ENCODE peak calls at places on chromosomes 11 and 22, in four cellular contexts. K, L, F and S are unnamed samples.

GRCh38 chr11:1025410-1026162 is 10.9 kb downstream of the MUC6 start:
- DNase-seq in K (no peak), L (no peak), F (no peak), S (no peak)

GRCh38 chr11:128653828-128654231 is 40.0 kb upstream of the FLI1 start:
- DNase-seq in K (no peak), L (peak), F (no peak), S (no peak)

GRCh38 chr11:44950036-44950624 is 553 bp downstream of the TP53I11 start:
- DNase-seq in K (no peak), L (no peak), F (no peak), S (no peak)

GRCh38 chr11:8584511-8584910 is 9.5 kb downstream of the STK33 start:
- DNase-seq in K (no peak), L (no peak), F (no peak), S (no peak)

GRCh38 chr22:46104170-46104880 is 46.0 kb upstream of the PPARA start:
- DNase-seq in K (no peak), L (no peak), F (no peak), S (no peak)

GRCh38 chr11:7969756-7970646 is 4.8 kb upstream of the NLRP10 start:
- DNase-seq in K (no peak), L (no peak), F (no peak), S (no peak)

GRCh38 chr22:39665661-39666431 is 95.3 kb downstream of the CACNA1I start:
- DNase-seq in K (no peak), L (no peak), F (no peak), S (no peak)

GRCh38 chr11:68812526-68812925 is 29.2 kb downstream of the CPT1A start:
- DNase-seq in K (no peak), L (no peak), F (no peak), S (no peak)

GRCh38 chr22:46546466-46547178 is 9.2 kb upstream of the CELSR1 start:
- DNase-seq in K (no peak), L (no peak), F (no peak), S (no peak)

GRCh38 chr11:9756461-9756860 is 92.6 kb downstream of the SWAP70 start:
- DNase-seq in K (no peak), L (no peak), F (no peak), S (no peak)
- TF ChIP-seq POLR2AphosphoS5 in K (no peak), L (no peak), F (no peak), S (no peak)

GRCh38 chr11:59801981-59802638 is 8.5 kb downstream of the MRPL16 start:
- DNase-seq in K (no peak), L (no peak), F (no peak), S (no peak)
- TF ChIP-seq SPI1 in K (no peak), L (no peak), F (no peak), S (no peak)

DNA sequence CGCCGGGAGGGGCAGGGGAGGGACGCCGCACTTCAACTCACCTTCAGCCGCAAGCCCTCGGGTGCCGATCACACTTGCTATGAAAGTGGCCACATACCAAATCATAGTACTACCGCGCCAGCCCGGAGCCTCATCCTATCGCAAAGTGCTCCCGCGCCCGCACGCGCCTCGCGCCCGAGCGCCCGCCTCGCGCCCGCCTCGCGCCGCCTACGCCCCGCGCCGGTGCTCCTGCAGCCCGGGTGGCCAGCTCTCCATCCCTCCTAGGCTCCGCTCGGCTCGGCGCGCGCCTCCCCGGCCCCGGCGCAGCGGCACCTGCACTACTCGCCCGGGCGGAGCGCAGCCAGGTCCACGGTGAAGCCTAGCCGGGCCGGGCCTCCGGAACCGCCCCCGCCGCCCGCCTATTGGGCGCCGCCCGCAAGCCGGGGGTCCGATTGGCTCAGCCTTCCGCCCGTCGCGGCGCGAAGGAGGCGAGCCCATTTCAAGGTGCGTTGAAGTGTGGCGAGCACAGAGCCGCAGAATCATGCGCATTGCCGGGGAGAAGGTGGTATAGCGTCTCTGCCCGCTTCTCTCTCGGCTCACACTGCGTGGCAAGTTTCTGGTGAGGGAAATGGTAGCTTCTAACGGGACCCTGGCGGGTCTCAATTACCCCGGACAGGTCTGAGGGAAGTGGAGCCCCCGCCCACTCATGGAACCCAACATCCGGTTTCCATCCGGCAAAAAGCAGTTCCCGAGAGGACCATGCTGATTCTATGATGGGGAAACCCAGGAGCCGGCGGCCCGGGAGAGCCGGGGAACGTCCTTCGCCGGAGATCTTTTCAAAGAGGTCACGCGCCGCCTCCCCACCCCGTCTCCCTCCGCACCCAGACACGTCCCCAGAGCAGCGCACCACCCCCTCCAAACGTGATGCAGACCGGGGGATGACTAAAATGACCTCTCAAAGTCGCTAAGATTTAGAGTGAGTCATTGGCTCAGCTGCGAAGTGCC is at the start of gene IGSF9B:
- DNase-seq in K (peak), L (peak), F (no peak), S (peak)
- TF ChIP-seq POLR2AphosphoS5 in K (no peak), L (no peak), F (no peak), S (no peak)

GRCh38 chr22:22687638-22688500 is 43.5 kb downstream of the GGTLC2 start:
- DNase-seq in K (no peak), L (peak), F (peak), S (no peak)

GRCh38 chr22:22692707-22693530 is 48.5 kb downstream of the GGTLC2 start:
- DNase-seq in K (no peak), L (peak), F (peak), S (peak)

GRCh38 chr22:22691716-22692701 is 47.6 kb downstream of the GGTLC2 start:
- DNase-seq in K (no peak), L (peak), F (no peak), S (no peak)

GRCh38 chr22:22691055-22691454 is 46.6 kb downstream of the GGTLC2 start:
- DNase-seq in K (no peak), L (no peak), F (no peak), S (no peak)

DNA sequence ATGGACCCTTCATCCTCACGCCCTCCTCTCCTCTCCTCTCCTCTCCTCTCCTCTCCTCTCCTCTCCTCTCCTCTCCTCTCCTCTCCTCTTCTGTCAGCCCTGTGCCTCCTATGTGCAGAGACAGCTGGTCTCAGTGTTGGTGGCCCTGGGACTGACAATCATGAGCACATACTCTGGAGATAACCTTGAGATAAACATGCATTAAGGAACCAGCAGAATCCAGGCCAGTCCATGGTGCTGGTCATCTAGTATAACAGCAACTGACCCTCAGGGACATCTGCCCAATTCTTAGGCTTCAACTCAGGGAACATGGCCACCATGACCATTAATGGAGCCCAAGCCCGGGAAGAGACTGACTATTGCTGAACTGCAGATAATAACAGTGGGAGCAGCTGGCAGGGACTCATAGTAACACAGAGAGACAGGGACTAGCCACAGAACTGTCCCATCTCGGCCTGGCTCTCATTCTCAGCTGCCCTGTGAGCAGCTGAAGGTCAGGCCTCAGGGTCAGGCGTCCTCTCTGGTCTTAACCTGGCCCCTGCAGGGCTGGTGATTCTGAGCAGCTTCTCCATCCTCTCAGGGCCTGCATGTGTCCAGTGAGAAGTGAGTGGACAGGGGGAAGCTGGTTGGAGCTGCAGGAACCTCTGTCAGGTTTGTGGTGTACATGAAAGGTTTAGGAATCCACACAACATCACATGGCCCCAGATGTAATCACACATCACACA is 45.4 kb downstream of the GGTLC2 start:
- DNase-seq in K (no peak), L (no peak), F (no peak), S (no peak)
- TF ChIP-seq SPI1 in K (no peak), L (no peak), F (no peak), S (no peak)